ENCODE peak calls at places on chromosomes 4 and X, in ten cellular contexts. C is endothelial cell, I is AG09319, M is T-helper 9 cell, Z is heart left ventricle, S is neural crest cell, D is activated T-cell treated with anti-CD3 and anti-CD28 coated beads for 1 hour, U is glutamatergic neuron, O is foreskin fibroblast, X is frontal cortex. A is an unnamed sample.

GRCh38 chr4:15078682-15079642 is 76.7 kb downstream of the CPEB2 start:
- DNase-seq in D (no peak), X (no peak), I (no peak), M (no peak), O (peak), C (no peak), U (no peak), S (no peak), Z (no peak), A (no peak)

GRCh38 chrX:110791206-110791605 is 4.4 kb downstream of the CHRDL1 start:
- DNase-seq in C (no peak), O (no peak), D (no peak), X (no peak), Z (no peak), U (no peak), S (no peak), M (no peak), I (no peak), A (no peak)

GRCh38 chrX:38312436-38312835 is 14.9 kb downstream of the RPGR start:
- DNase-seq in M (no peak), D (no peak), U (no peak), C (no peak), X (no peak), S (no peak), O (peak), I (no peak), Z (no peak), A (no peak)

GRCh38 chrX:72029473-72030411 is 102.0 kb downstream of the RTL5 start:
- DNase-seq in D (no peak), X (no peak), Z (no peak), C (no peak), M (no peak), U (no peak), I (peak), O (peak), S (no peak), A (no peak)

GRCh38 chr4:89682808-89683207 is 154.2 kb downstream of the SNCA start:
- DNase-seq in O (no peak), I (no peak), D (no peak), M (no peak), Z (no peak), S (no peak), U (no peak), C (no peak), X (no peak), A (no peak)

GRCh38 chrX:41377624-41378023 is 43.7 kb downstream of the DDX3X start:
- DNase-seq in C (no peak), M (no peak), O (no peak), S (no peak), D (no peak), Z (no peak), I (no peak), X (no peak), U (no peak), A (peak)

GRCh38 chrX:72041166-72041565 is 90.5 kb downstream of the RTL5 start:
- DNase-seq in C (no peak), D (no peak), O (no peak), Z (no peak), I (no peak), U (no peak), X (no peak), S (no peak), M (no peak), A (no peak)

GRCh38 chr4:16496501-16496900 is 270.2 kb upstream of the TAPT1 start:
- DNase-seq in D (no peak), M (no peak), Z (no peak), C (no peak), O (peak), S (no peak), U (no peak), X (no peak), I (peak), A (no peak)

GRCh38 chr4:26579169-26579568 is 4.7 kb upstream of the TBC1D19 start:
- DNase-seq in S (no peak), C (no peak), U (no peak), X (no peak), O (no peak), D (no peak), Z (no peak), I (no peak), M (no peak), A (no peak)

GRCh38 chr4:2825184-2825506 is 18.5 kb upstream of the ADD1 start:
- DNase-seq in U (no peak), M (no peak), X (no peak), O (no peak), S (no peak), D (no peak), Z (no peak), C (no peak), I (no peak), A (no peak)